ENCODE peak calls at places on chromosomes 5 and 9, in five cellular contexts. E is fibroblast of lung, F is adrenal gland, V is GM23248, U is HepG2. X is an unnamed sample. For H3K4me1 and H3K27me3, the result is how much of the 10 kb centered on the place peaks cover.

GRCh38 chr5:174410716-174411512 is 313.5 kb upstream of the MSX2 start:
- DNase-seq in E (no peak), F (no peak), V (peak), U (no peak), X (no peak)

GRCh38 chr9:74449060-74449459 is 48.1 kb upstream of the RORB start:
- DNase-seq in E (no peak), F (no peak), V (no peak), U (no peak), X (no peak)

GRCh38 chr9:90088411-90088810 is 483.6 kb downstream of the GADD45G start:
- DNase-seq in E (no peak), F (no peak), V (no peak), U (no peak), X (no peak)

GRCh38 chr5:169218862-169219261 is 82.1 kb downstream of the SLIT3 start:
- DNase-seq in E (no peak), F (no peak), V (no peak), U (peak), X (no peak)

GRCh38 chr5:172529896-172530295 is 75.6 kb upstream of the SH3PXD2B start:
- DNase-seq in E (no peak), F (no peak), V (no peak), U (no peak), X (no peak)

GRCh38 chr9:76988941-76989340 is 30.5 kb upstream of the FOXB2 start:
- DNase-seq in E (no peak), F (no peak), V (no peak), U (no peak), X (peak)

GRCh38 chr9:631596-631995 is 209.9 kb upstream of the DMRT1 start:
- DNase-seq in E (no peak), F (no peak), V (peak), U (no peak), X (no peak)

GRCh38 chr5:17132444-17133083 is 84.9 kb upstream of the BASP1 start:
- DNase-seq in E (peak), F (no peak), V (peak), U (no peak), X (peak)

GRCh38 chr5:179113945-179114641 is 53.9 kb downstream of the ZNF354C start:
- DNase-seq in E (no peak), F (no peak), V (no peak), U (no peak), X (no peak)

GRCh38 chr5:101461455-101461854 is 558.4 kb upstream of the ST8SIA4 start:
- DNase-seq in E (no peak), F (no peak), V (no peak), U (no peak), X (no peak)

GRCh38 chr9:92468206-92468605 is 14.1 kb downstream of the ASPN start:
- DNase-seq in E (no peak), F (no peak), V (peak), U (no peak), X (no peak)

GRCh38 chr5:102858221-102858620 is 103.1 kb downstream of the PAM start:
- DNase-seq in E (peak), F (no peak), V (peak), U (no peak), X (no peak)

GRCh38 chr5:38420691-38421395 is 135.6 kb downstream of the LIFR start:
- DNase-seq in E (peak), F (peak), V (peak), U (peak), X (peak)

GRCh38 chr9:2178034-2178734 is 163.0 kb downstream of the SMARCA2 start:
- DNase-seq in E (no peak), F (no peak), V (no peak), U (no peak), X (no peak)

DNA sequence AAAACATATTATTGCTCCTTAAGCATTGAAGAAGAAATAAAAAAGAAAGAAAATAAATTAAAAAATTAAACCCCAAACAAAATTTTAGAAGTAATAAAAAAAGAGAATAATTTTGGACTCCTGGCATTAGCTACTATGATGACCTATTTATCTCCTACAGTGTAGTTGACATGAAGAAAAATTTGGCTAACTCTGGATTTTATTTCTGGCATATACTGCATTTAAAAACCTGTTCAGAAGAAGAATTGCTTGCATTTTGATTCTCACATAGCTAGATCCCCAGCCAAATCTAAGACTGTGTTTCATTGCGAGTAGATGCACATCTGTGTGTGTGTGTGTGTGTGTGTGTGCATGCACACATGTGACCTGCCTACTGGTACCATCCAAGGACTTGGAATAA is 30.1 kb upstream of the GABRG2 start:
- DNase-seq in E (no peak), F (no peak), V (no peak), U (no peak), X (no peak)
- H3K4me3 ChIP-seq in E (no peak), F (no peak), V (no peak), U (no peak), X (no peak)

GRCh38 chr9:113616116-113616515 is 152.6 kb downstream of the RGS3 start:
- DNase-seq in E (no peak), F (no peak), V (no peak), U (no peak), X (no peak)

GRCh38 chr9:113612828-113613227 is 149.3 kb downstream of the RGS3 start:
- DNase-seq in E (no peak), F (no peak), V (no peak), U (no peak), X (no peak)

GRCh38 chr9:113614843-113615648 is 151.5 kb downstream of the RGS3 start:
- DNase-seq in E (peak), F (peak), V (peak), U (no peak), X (no peak)

GRCh38 chr9:113612216-113612747 is 148.8 kb downstream of the RGS3 start:
- DNase-seq in E (no peak), F (no peak), V (no peak), U (no peak), X (no peak)

DNA sequence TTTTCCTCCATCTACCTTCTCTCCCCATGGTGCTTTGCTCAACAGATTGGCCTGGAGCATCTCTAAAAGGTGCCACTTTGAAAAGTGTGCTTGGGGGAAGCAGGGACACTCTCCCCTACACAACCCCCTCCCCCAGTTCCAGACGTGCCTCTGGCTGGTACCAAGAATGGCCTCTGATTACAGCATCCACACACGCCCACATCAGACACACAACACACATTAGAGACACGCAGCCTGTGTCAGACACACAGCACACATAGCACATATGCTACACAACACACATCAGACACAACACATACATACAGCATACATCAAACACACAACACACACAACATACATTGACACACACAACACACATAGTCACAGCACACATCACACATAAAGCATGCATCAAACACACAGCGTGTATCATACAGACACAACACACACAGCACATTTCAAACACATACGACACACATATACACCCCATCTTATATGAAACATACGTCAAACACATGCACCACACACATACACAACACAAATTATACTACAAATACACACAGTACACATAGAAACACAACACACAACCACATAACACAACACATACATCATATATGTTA is 150.4 kb downstream of the RGS3 start:
- DNase-seq in E (no peak), F (no peak), V (no peak), U (no peak), X (no peak)
- H3K4me1 ChIP-seq in E (under half), F (under half), V (under half), U (half or more), X (under half)

GRCh38 chr5:129820-130219 is 37.9 kb downstream of the PLEKHG4B start:
- DNase-seq in E (peak), F (no peak), V (peak), U (no peak), X (no peak)
- H3K27me3 ChIP-seq in E (under half), F (under half), V (under half), U (under half), X (under half)

GRCh38 chr5:171310334-171310815 is 1.3 kb downstream of the TLX3 start:
- DNase-seq in E (no peak), F (no peak), V (no peak), U (no peak), X (no peak)

GRCh38 chr5:171312129-171312819 is 3.2 kb downstream of the TLX3 start:
- DNase-seq in E (peak), F (no peak), V (no peak), U (no peak), X (no peak)

GRCh38 chr5:171311698-171312083 is 2.6 kb downstream of the TLX3 start:
- DNase-seq in E (no peak), F (no peak), V (no peak), U (no peak), X (no peak)

GRCh38 chr5:171309526-171310333 is 682 bp downstream of the TLX3 start:
- DNase-seq in E (no peak), F (no peak), V (no peak), U (no peak), X (peak)

GRCh38 chr5:171310816-171311697 is 2.0 kb downstream of the TLX3 start:
- DNase-seq in E (peak), F (no peak), V (peak), U (no peak), X (no peak)
- H3K4me3 ChIP-seq in E (no peak), F (no peak), V (no peak), U (peak), X (no peak)